ENCODE peak calls at places on chromosomes 4 and X, in five cellular contexts. Q, B, E, X and G are unnamed samples.

GRCh38 chrX:68498508-68499379 is at the start of gene YIPF6:
- DNase-seq in Q (peak), B (peak), E (peak), X (no peak), G (peak)

GRCh38 chrX:29196501-29196900 is 609.3 kb downstream of the IL1RAPL1 start:
- DNase-seq in Q (no peak), B (no peak), E (no peak), X (no peak), G (no peak)

GRCh38 chrX:41870719-41871151 is 52.6 kb downstream of the CASK start:
- DNase-seq in Q (peak), B (peak), E (no peak), X (no peak), G (no peak)

GRCh38 chrX:35380808-35381700 is 417.1 kb upstream of the MAGEB16 start:
- DNase-seq in Q (no peak), B (peak), E (peak), X (no peak), G (no peak)

GRCh38 chrX:88660836-88661235 is 86.2 kb upstream of the CPXCR1 start:
- DNase-seq in Q (no peak), B (no peak), E (no peak), X (no peak), G (no peak)

GRCh38 chr4:118941149-118941548 is 52.5 kb downstream of the SYNPO2 start:
- DNase-seq in Q (peak), B (no peak), E (no peak), X (no peak), G (no peak)

GRCh38 chr4:151930372-151930771 is 169.6 kb upstream of the GATB start:
- DNase-seq in Q (no peak), B (no peak), E (no peak), X (no peak), G (no peak)

GRCh38 chr4:83369825-83370639 is 35.4 kb upstream of the HPSE start:
- DNase-seq in Q (no peak), B (no peak), E (no peak), X (no peak), G (no peak)

GRCh38 chr4:87949961-87950360 is 25.6 kb upstream of the SPP1 start:
- DNase-seq in Q (no peak), B (no peak), E (peak), X (peak), G (no peak)

GRCh38 chr4:86532851-86533250 is 61.3 kb upstream of the PTPN13 start:
- DNase-seq in Q (no peak), B (no peak), E (no peak), X (no peak), G (no peak)

GRCh38 chr4:86531440-86531839 is 62.7 kb upstream of the PTPN13 start:
- DNase-seq in Q (no peak), B (no peak), E (no peak), X (no peak), G (no peak)

GRCh38 chr4:86530183-86530582 is 63.9 kb upstream of the PTPN13 start:
- DNase-seq in Q (no peak), B (no peak), E (no peak), X (no peak), G (no peak)

DNA sequence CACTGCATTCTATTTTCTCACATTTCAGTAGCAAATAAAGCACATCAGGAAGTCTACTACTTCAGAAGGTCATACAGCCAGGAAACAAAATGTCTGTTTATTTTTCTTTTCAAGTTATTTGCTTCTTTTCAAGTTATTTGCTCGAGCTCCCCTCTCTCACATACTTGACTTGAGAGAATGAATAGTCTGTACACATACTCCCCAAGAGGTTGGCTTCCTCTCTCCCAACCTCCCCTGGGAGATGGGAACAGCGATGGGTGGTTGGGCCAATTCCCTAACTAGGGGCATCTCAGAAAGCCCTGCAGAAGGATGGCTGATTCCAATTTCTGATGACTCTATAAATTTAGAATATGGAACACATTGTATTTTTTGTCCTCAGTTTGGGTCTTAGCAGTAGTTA is 64.7 kb upstream of the PTPN13 start:
- DNase-seq in Q (no peak), B (no peak), E (no peak), X (no peak), G (no peak)
- TF ChIP-seq CTCF in Q (no peak), B (no peak), E (no peak), X (no peak), G (no peak)

GRCh38 chr4:76305033-76305687 is 1.4 kb upstream of the STBD1 start:
- DNase-seq in Q (no peak), B (peak), E (no peak), X (no peak), G (no peak)
- H3K4me3 ChIP-seq in Q (no peak), B (peak), E (no peak), X (peak), G (peak)

GRCh38 chr4:144461906-144462305 is 184.1 kb upstream of the HHIP start:
- DNase-seq in Q (no peak), B (no peak), E (no peak), X (no peak), G (no peak)
- TF ChIP-seq CTCF in Q (no peak), B (no peak), E (no peak), X (no peak), G (no peak)

GRCh38 chrX:110082156-110082555 is 79.2 kb downstream of the TMEM164 start:
- DNase-seq in Q (no peak), B (no peak), E (peak), X (peak), G (no peak)

GRCh38 chrX:110086162-110086915 is 83.4 kb downstream of the TMEM164 start:
- DNase-seq in Q (no peak), B (no peak), E (peak), X (no peak), G (no peak)

GRCh38 chrX:110086916-110087484 is 84.1 kb downstream of the TMEM164 start:
- DNase-seq in Q (no peak), B (peak), E (peak), X (peak), G (peak)

GRCh38 chrX:110081320-110081719 is 78.4 kb downstream of the TMEM164 start:
- DNase-seq in Q (no peak), B (no peak), E (peak), X (no peak), G (no peak)

GRCh38 chrX:110081740-110082139 is 78.8 kb downstream of the TMEM164 start:
- DNase-seq in Q (no peak), B (no peak), E (peak), X (no peak), G (peak)
- H3K4me3 ChIP-seq in Q (no peak), B (no peak), E (no peak), X (no peak), G (no peak)

GRCh38 chr4:184475096-184475461 is 729 bp upstream of the IRF2 start:
- DNase-seq in Q (peak), B (peak), E (no peak), X (no peak), G (no peak)

GRCh38 chr4:184474261-184475095 is at the start of gene IRF2:
- DNase-seq in Q (peak), B (peak), E (peak), X (peak), G (peak)

GRCh38 chr4:184473265-184473514 is 1.2 kb downstream of the IRF2 start:
- DNase-seq in Q (no peak), B (peak), E (no peak), X (no peak), G (no peak)

GRCh38 chr4:184472540-184473264 is 1.6 kb downstream of the IRF2 start:
- DNase-seq in Q (peak), B (peak), E (peak), X (no peak), G (peak)

DNA sequence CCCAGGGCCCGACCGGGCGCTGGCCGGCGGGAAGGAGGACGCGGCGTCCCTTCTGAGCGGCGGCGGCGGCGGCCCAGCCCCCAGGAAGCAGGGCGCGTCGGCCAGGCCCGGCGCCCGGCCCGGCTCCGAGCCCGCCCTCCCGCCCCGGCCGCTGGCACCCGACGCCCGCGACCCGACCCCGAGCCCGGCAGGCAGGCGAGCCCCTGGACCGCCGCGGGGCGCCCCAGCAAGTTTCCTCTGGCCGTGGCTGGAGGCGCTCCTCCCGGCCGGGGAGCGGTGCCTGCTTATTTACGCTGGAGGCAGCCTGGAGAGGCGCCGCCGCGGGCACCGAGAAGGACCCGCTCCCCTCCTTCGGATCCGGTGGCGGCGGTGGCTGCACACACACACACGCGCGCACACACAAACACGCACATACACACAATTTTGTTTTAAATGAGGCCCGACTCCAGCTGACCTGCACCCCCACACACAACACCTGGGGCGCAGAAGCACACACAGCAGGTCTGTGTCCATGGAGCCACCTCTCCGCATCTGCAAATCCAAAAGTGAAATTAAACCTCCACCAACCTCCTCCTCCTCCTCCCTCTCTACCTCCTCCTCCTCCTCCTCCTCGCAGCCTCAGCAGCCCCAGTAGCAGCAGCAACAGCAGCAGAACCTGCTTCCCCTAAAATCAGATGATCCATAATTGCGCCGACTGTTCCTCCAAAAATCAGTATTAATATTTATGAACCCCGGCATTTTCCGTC is 662 bp downstream of the IRF2 start:
- DNase-seq in Q (peak), B (peak), E (no peak), X (no peak), G (no peak)
- TF ChIP-seq CTCF in Q (no peak), B (no peak), E (no peak), X (no peak), G (no peak)

GRCh38 chr4:120066525-120067333 is at the start of gene MAD2L1:
- DNase-seq in Q (peak), B (peak), E (peak), X (peak), G (peak)

GRCh38 chr4:120057416-120057815 is 9.2 kb downstream of the MAD2L1 start:
- DNase-seq in Q (no peak), B (no peak), E (no peak), X (no peak), G (no peak)

GRCh38 chr4:120066182-120066524 is 495 bp downstream of the MAD2L1 start:
- DNase-seq in Q (no peak), B (peak), E (no peak), X (no peak), G (no peak)

GRCh38 chr4:120064887-120065286 is 1.8 kb downstream of the MAD2L1 start:
- DNase-seq in Q (no peak), B (no peak), E (no peak), X (no peak), G (no peak)

DNA sequence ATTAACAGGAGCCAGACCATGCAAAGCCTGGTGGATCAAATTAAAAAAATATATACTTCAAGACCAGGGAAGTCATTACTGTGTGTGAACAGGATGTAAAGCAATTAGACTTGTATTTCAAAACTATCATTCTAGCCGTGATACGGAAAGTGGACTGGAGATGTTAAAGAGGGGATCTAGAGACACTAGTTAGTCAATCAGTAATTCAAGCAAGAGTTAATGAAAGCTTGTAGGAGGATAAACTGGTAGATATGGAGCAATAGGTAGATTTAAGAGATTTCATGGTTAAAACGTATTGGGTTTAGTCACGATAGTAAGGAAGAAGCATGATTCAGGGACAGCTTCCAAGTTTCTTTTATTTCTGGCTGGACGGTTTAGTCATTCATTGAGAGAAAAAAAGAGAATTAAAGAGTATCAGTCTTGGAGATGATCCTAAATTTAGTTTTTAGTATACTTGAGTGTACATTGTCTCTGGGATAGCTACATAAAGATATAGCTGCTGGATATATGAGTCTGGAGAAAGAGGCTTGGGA is 3.9 kb downstream of the MAD2L1 start:
- DNase-seq in Q (no peak), B (no peak), E (no peak), X (no peak), G (no peak)
- H3K4me3 ChIP-seq in Q (no peak), B (no peak), E (no peak), X (no peak), G (no peak)

GRCh38 chr4:168630445-168631187 is 133.8 kb downstream of the PALLD start:
- DNase-seq in Q (no peak), B (no peak), E (peak), X (peak), G (no peak)

GRCh38 chr4:168632246-168632832 is 135.5 kb downstream of the PALLD start:
- DNase-seq in Q (no peak), B (no peak), E (no peak), X (no peak), G (no peak)

GRCh38 chr4:168633071-168633470 is 136.2 kb downstream of the PALLD start:
- DNase-seq in Q (no peak), B (no peak), E (peak), X (no peak), G (no peak)

GRCh38 chr4:168629561-168629960 is 132.7 kb downstream of the PALLD start:
- DNase-seq in Q (no peak), B (no peak), E (no peak), X (no peak), G (no peak)

GRCh38 chr4:168631241-168632151 is 134.6 kb downstream of the PALLD start:
- DNase-seq in Q (peak), B (no peak), E (peak), X (peak), G (no peak)
- TF ChIP-seq CTCF in Q (peak), B (no peak), E (peak), X (peak), G (peak)

GRCh38 chr4:54090404-54090803 is 9.6 kb upstream of the GSX2 start:
- DNase-seq in Q (no peak), B (no peak), E (no peak), X (no peak), G (no peak)

GRCh38 chr4:54089875-54090274 is 10.1 kb upstream of the GSX2 start:
- DNase-seq in Q (no peak), B (no peak), E (no peak), X (no peak), G (no peak)

GRCh38 chr4:54092405-54092759 is 7.6 kb upstream of the GSX2 start:
- DNase-seq in Q (no peak), B (no peak), E (no peak), X (no peak), G (no peak)

GRCh38 chr4:54091637-54092404 is 8.1 kb upstream of the GSX2 start:
- DNase-seq in Q (peak), B (peak), E (peak), X (no peak), G (no peak)

GRCh38 chr4:54090804-54091623 is 8.9 kb upstream of the GSX2 start:
- DNase-seq in Q (peak), B (peak), E (no peak), X (no peak), G (no peak)
- H3K4me3 ChIP-seq in Q (peak), B (peak), E (peak), X (peak), G (peak)